ENCODE peak calls at places on chromosomes 3 and 15, in five cellular contexts. M is mesendoderm; D is AG08396; I is Calu3; S is stimulated activated effector memory CD8-positive, alpha-beta T cell treated with anti-CD3 and anti-CD28 coated beads, Interleukin-12 subunit alpha, Interleukin-12 subunit beta, amount 100 ng/mL, for 72 hours. U is an unnamed sample.

GRCh38 chr3:126146525-126147146 is 33.8 kb downstream of the ALDH1L1 start:
- DNase-seq in M (no peak), D (no peak), I (no peak), S (peak), U (no peak)

GRCh38 chr3:39273119-39273518 is 6.7 kb downstream of the CX3CR1 start:
- DNase-seq in M (peak), D (no peak), I (no peak), S (no peak), U (no peak)

GRCh38 chr3:149752051-149752787 is at the start of gene COMMD2:
- DNase-seq in M (peak), D (peak), I (peak), S (peak), U (peak)

GRCh38 chr3:156802827-156803606 is 23.1 kb upstream of the LEKR1 start:
- DNase-seq in M (peak), D (no peak), I (no peak), S (no peak), U (no peak)

GRCh38 chr3:167228135-167228534 is 152.0 kb downstream of the ZBBX start:
- DNase-seq in M (no peak), D (no peak), I (no peak), S (no peak), U (no peak)

GRCh38 chr15:80568876-80569605 is 126.1 kb upstream of the ABHD17C start:
- DNase-seq in M (no peak), D (no peak), I (no peak), S (no peak), U (no peak)

GRCh38 chr3:50652709-50653108 is 22.0 kb upstream of the DOCK3 start:
- DNase-seq in M (peak), D (no peak), I (peak), S (peak), U (peak)

GRCh38 chr15:45456212-45457106 is 66.1 kb downstream of the SLC30A4 start:
- DNase-seq in M (peak), D (peak), I (peak), S (peak), U (peak)

GRCh38 chr3:69444980-69445379 is 59.1 kb upstream of the FRMD4B start:
- DNase-seq in M (no peak), D (peak), I (no peak), S (no peak), U (no peak)

GRCh38 chr3:58526124-58526957 is 10.6 kb downstream of the ACOX2 start:
- DNase-seq in M (peak), D (peak), I (peak), S (peak), U (peak)

GRCh38 chr3:127097516-127097915 is 95.4 kb upstream of the PRR23E start:
- DNase-seq in M (no peak), D (no peak), I (no peak), S (no peak), U (no peak)